ENCODE peak calls at places on chromosomes 6 and 20, in ten cellular contexts. V is body of pancreas, E is GM06990, A is IMR-90, W is breast epithelium, K is SJCRH30, H is esophagus muscularis mucosa, M is cardiac muscle cell, J is foreskin fibroblast, Z is GM12865. X is an unnamed sample.

GRCh38 chr6:108676555-108676954 is 115.8 kb downstream of the FOXO3 start:
- DNase-seq in K (no peak), J (no peak), W (no peak), A (no peak), V (no peak), H (no peak), Z (no peak), E (no peak), M (no peak), X (no peak)

GRCh38 chr20:25296094-25297093 is 48.5 kb downstream of the PYGB start:
- DNase-seq in E (no peak), V (peak; percentile 47), K (peak; percentile 50), J (no peak), H (no peak), Z (peak; percentile 69), W (no peak), M (peak; percentile 40), A (peak; percentile 24), X (peak; percentile 61)

GRCh38 chr20:63491078-63491477 is 7.8 kb downstream of the EEF1A2 start:
- DNase-seq in V (no peak), K (no peak), Z (no peak), E (no peak), W (no peak), J (no peak), A (no peak), M (no peak), H (no peak), X (peak; percentile 8)

GRCh38 chr6:168268755-168269154 is 50.8 kb downstream of the DACT2 start:
- DNase-seq in V (no peak), H (no peak), A (no peak), J (no peak), E (no peak), Z (no peak), M (no peak), K (no peak), W (no peak), X (no peak)

GRCh38 chr6:150729188-150729748 is 129.6 kb downstream of the PLEKHG1 start:
- DNase-seq in K (no peak), W (no peak), J (no peak), H (no peak), E (no peak), A (no peak), Z (no peak), V (no peak), M (no peak), X (no peak)

GRCh38 chr20:40860487-40860902 is 168.1 kb upstream of the TOP1 start:
- DNase-seq in V (no peak), M (no peak), K (peak; percentile 9), A (peak; percentile 70), E (no peak), H (no peak), J (peak; percentile 77), W (peak; percentile 33), Z (no peak), X (no peak)

GRCh38 chr20:25082498-25082873 is 545 bp upstream of the VSX1 start:
- DNase-seq in K (no peak), A (no peak), M (no peak), J (no peak), W (peak; percentile 15), H (no peak), Z (no peak), E (no peak), V (no peak), X (no peak)

GRCh38 chr20:61356171-61356570 is 104.1 kb downstream of the CDH4 start:
- DNase-seq in Z (no peak), H (no peak), V (no peak), E (no peak), A (no peak), J (no peak), W (no peak), K (no peak), M (no peak), X (no peak)

GRCh38 chr20:32524871-32525501 is 60.1 kb downstream of the NOL4L start:
- DNase-seq in A (no peak), W (peak; percentile 61), Z (no peak), V (peak; percentile 95), K (no peak), E (no peak), J (no peak), M (no peak), H (no peak), X (no peak)

GRCh38 chr20:4401601-4402000 is 320.1 kb upstream of the PRND start:
- DNase-seq in M (no peak), K (no peak), Z (no peak), E (no peak), V (no peak), J (peak; percentile 23), W (no peak), H (no peak), A (peak; percentile 68), X (no peak)

GRCh38 chr20:54526801-54527200 is 51.4 kb downstream of the DOK5 start:
- DNase-seq in E (no peak), K (no peak), H (no peak), V (no peak), Z (no peak), J (no peak), A (no peak), W (no peak), M (no peak), X (no peak)

GRCh38 chr6:127178746-127179145 is 60.3 kb downstream of the RSPO3 start:
- DNase-seq in H (no peak), E (no peak), W (no peak), Z (no peak), V (no peak), M (no peak), K (no peak), A (no peak), J (no peak), X (no peak)

GRCh38 chr20:58537831-58538230 is 22.6 kb upstream of the APCDD1L start:
- DNase-seq in E (no peak), M (no peak), J (no peak), Z (no peak), A (no peak), V (no peak), K (no peak), H (no peak), W (no peak), X (no peak)

GRCh38 chr20:31740208-31740607 is 1.1 kb downstream of the TPX2 start:
- DNase-seq in K (no peak), W (no peak), E (peak; percentile 34), H (no peak), M (no peak), V (no peak), J (peak; percentile 48), Z (peak; percentile 44), A (peak; percentile 80), X (no peak)

DNA sequence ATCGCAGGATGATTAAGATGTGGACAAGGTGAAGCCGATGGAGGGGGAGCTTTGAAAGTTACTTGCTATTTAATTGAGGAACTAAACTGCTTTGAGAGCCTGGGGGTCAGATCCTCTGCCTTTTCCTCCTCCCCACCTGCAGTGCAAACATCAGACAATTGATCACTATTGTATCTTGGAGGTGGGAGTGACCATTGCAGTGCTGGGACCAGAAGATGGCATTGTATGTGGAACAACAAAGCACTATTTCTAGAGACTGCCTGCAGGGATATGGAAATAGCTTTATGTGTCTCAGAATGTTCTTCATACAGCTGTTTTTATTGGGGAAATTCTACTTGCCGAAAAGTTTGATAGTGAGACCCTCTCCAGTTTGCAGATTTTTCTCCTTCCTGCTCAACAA is 4.2 kb downstream of the MOG start:
- DNase-seq in H (no peak), J (no peak), A (no peak), E (no peak), W (no peak), V (no peak), M (no peak), Z (no peak), K (no peak), X (peak; percentile 59)
- H3K4me3 ChIP-seq in H (no peak overlapping the region), J (no peak overlapping the region), A (no peak overlapping the region), E (no peak overlapping the region), W (no peak overlapping the region), V (no peak overlapping the region), M (no peak overlapping the region), Z (no peak overlapping the region), K (no peak overlapping the region), X (no peak overlapping the region)

DNA sequence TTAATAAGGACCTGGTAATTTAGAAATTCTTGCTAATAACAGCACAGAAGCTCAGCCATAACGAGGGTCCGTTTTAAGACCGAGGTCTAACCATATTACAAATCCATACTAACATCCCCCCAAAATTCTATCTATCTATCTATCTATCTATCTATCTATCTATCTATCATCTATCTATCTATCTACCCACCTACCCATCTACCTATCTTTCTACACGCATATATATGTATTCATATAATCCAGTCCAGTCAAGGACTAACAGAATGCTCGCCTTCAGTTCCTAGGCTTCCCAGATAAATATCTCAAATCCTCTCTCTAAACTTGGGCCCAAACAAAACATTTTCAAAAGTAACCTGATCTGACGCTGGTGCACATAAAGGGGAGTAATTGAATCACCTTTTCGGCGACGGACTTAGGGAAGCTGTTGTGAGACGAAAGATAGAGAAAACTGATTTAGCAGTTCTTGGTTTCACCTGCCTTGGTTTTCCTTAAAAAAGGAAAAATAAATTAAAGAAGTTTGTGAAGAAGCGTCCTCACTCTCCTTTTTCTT is 14.5 kb downstream of the HMGN4 start:
- DNase-seq in K (no peak), W (no peak), A (no peak), V (no peak), E (no peak), H (no peak), J (no peak), M (no peak), Z (no peak), X (peak; percentile 60)
- H3K4me3 ChIP-seq in K (peak overlapping the region; percentile 60), W (peak overlapping the region; percentile 70), A (peak overlapping the region; percentile 69), V (no peak overlapping the region), E (peak overlapping the region; percentile 73), H (peak overlapping the region; percentile 59), J (peak overlapping the region; percentile 61), M (peak overlapping the region; percentile 57), Z (peak overlapping the region; percentile 76), X (peak overlapping the region; percentile 40)

DNA sequence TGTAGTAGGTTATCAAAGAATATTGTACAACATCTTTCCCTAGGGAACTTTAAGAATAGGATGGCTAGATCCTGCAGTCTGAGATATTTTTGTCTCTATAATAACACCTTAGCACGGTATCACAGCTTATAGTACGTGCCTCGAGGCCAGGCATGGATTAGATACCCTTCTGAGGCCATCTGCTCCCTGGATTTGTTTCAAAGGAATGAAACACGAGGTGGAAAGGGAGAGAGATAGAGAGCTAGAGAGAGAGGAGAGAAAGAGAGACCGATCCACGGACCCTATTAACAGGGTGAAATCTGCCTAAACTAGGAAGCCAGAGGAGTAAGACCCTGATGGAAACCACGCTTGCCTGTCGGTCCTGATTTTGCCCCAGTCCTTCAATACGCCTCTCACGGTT is 92.5 kb downstream of the CD83 start:
- DNase-seq in E (no peak), A (no peak), J (no peak), K (peak; percentile 3), Z (no peak), M (no peak), H (no peak), W (no peak), V (no peak), X (no peak)
- H3K4me3 ChIP-seq in E (no peak overlapping the region), A (no peak overlapping the region), J (no peak overlapping the region), K (no peak overlapping the region), Z (peak overlapping the region; percentile 57), M (no peak overlapping the region), H (no peak overlapping the region), W (no peak overlapping the region), V (no peak overlapping the region), X (peak overlapping the region; percentile 49)

DNA sequence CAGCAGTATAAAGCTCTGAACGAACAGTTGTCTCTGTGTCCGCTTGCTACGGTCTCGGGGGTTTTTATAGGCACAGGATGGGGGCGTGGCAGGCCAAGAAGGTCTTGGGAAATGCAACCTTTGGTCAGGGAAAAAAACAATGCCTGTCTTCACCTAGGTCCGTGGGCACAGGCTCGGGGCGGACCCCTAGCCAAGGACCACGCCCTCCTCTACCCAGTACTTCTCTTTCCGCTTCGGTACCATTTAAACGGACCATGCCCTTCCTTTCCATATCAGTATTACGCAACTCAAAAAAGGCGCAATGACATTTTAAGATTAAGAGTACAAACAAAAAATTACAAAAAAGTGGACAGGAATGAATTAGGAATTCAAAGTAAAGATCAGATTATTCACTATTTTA is 44.3 kb upstream of the SLC17A4 start:
- DNase-seq in Z (no peak), V (no peak), W (no peak), H (no peak), K (no peak), E (no peak), J (no peak), A (no peak), M (no peak), X (no peak)
- H3K4me3 ChIP-seq in Z (no peak overlapping the region), V (no peak overlapping the region), W (no peak overlapping the region), H (no peak overlapping the region), K (no peak overlapping the region), E (no peak overlapping the region), J (no peak overlapping the region), A (no peak overlapping the region), M (no peak overlapping the region), X (no peak overlapping the region)